ENCODE peak calls at places on chromosome 16, in five cellular contexts. I, D, V, X and T are unnamed samples.

GRCh38 chr16:8858994-8859912 is 9.6 kb downstream of the CARHSP1 start:
- DNase-seq in I (no peak), D (no peak), V (no peak), X (no peak), T (no peak)

GRCh38 chr16:88917146-88917914 is 50.9 kb upstream of the PABPN1L start:
- DNase-seq in I (no peak), D (no peak), V (no peak), X (no peak), T (no peak)

GRCh38 chr16:89538286-89538685 is 22.2 kb upstream of the RPL13 start:
- DNase-seq in I (no peak), D (no peak), V (no peak), X (no peak), T (no peak)

GRCh38 chr16:57186630-57187507 is 740 bp downstream of the RSPRY1 start:
- DNase-seq in I (no peak), D (no peak), V (peak), X (no peak), T (peak)

GRCh38 chr16:79372504-79373184 is 227.9 kb downstream of the MAF start:
- DNase-seq in I (no peak), D (peak), V (no peak), X (no peak), T (no peak)

GRCh38 chr16:89290887-89291286 is 73.4 kb downstream of the ZNF778 start:
- DNase-seq in I (no peak), D (no peak), V (no peak), X (no peak), T (no peak)

GRCh38 chr16:56603589-56603988 is 4.8 kb upstream of the MT2A start:
- DNase-seq in I (peak), D (no peak), V (no peak), X (no peak), T (peak)

GRCh38 chr16:30458561-30459394 is 13.1 kb upstream of the SEPHS2 start:
- DNase-seq in I (peak), D (no peak), V (no peak), X (no peak), T (peak)

GRCh38 chr16:3009568-3010390 is 2.9 kb upstream of the CLDN9 start:
- DNase-seq in I (peak), D (no peak), V (no peak), X (no peak), T (no peak)

GRCh38 chr16:21101631-21102420 is 48.8 kb downstream of the DNAH3 start:
- DNase-seq in I (peak), D (no peak), V (no peak), X (no peak), T (peak)

GRCh38 chr16:54143934-54144333 is 142.7 kb downstream of the IRX3 start:
- DNase-seq in I (no peak), D (no peak), V (no peak), X (no peak), T (peak)

GRCh38 chr16:86016201-86016965 is 117.4 kb downstream of the IRF8 start:
- DNase-seq in I (no peak), D (peak), V (peak), X (peak), T (peak)

GRCh38 chr16:6066601-6067000 is 969.0 kb upstream of the EEF2KMT start:
- DNase-seq in I (no peak), D (no peak), V (no peak), X (no peak), T (no peak)

GRCh38 chr16:30903596-30903995 is 7.2 kb downstream of the CTF1 start:
- DNase-seq in I (no peak), D (no peak), V (no peak), X (no peak), T (peak)

GRCh38 chr16:21708533-21709115 is 44.9 kb downstream of the OTOA start:
- DNase-seq in I (peak), D (peak), V (peak), X (peak), T (peak)

GRCh38 chr16:85396879-85397871 is 215.9 kb upstream of the GSE1 start:
- DNase-seq in I (no peak), D (no peak), V (no peak), X (no peak), T (peak)

GRCh38 chr16:12119562-12119961 is 143.0 kb downstream of the SNX29 start:
- DNase-seq in I (peak), D (no peak), V (no peak), X (no peak), T (no peak)

GRCh38 chr16:88451586-88452484 is 1.2 kb upstream of the ZFPM1 start:
- DNase-seq in I (no peak), D (no peak), V (no peak), X (no peak), T (peak)

GRCh38 chr16:75566889-75567255 is 693 bp downstream of the GABARAPL2 start:
- DNase-seq in I (no peak), D (no peak), V (no peak), X (no peak), T (peak)

GRCh38 chr16:13254998-13255614 is 353.7 kb downstream of the SHISA9 start:
- DNase-seq in I (no peak), D (no peak), V (no peak), X (no peak), T (no peak)

DNA sequence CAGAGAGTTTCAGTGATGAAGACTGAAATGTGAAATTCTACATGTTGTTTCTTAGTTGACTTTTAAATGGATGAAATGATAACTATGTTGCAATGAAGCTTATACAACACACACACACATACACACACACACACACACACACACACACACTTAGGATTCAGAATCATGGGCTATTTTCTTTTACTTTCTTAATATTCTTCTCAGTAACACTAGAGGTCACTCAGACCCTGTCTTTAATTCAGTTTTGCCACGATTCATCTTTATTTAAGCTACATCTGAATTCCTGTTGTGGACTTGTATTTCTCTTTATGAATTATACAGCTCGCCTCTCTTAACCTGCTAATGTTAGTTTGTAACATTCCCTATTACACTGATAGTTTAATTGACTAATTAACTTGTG is 109.6 kb upstream of the GOT2 start:
- DNase-seq in I (no peak), D (no peak), V (no peak), X (no peak), T (no peak)
- TF ChIP-seq CTCF in I (no peak), D (peak), V (peak), X (no peak), T (peak)

GRCh38 chr16:52068447-52069074 is 478.4 kb downstream of the TOX3 start:
- DNase-seq in I (peak), D (no peak), V (peak), X (no peak), T (no peak)
- TF ChIP-seq CTCF in I (peak), D (peak), V (peak), X (no peak), T (peak)

GRCh38 chr16:23152386-23153178 is 3.3 kb upstream of the USP31 start:
- DNase-seq in I (no peak), D (no peak), V (no peak), X (no peak), T (no peak)

GRCh38 chr16:23156110-23156509 is 6.9 kb upstream of the USP31 start:
- DNase-seq in I (no peak), D (no peak), V (no peak), X (no peak), T (no peak)

GRCh38 chr16:23158114-23158513 is 8.9 kb upstream of the USP31 start:
- DNase-seq in I (no peak), D (no peak), V (no peak), X (no peak), T (no peak)

GRCh38 chr16:23156946-23157460 is 7.8 kb upstream of the USP31 start:
- DNase-seq in I (no peak), D (no peak), V (no peak), X (no peak), T (no peak)

DNA sequence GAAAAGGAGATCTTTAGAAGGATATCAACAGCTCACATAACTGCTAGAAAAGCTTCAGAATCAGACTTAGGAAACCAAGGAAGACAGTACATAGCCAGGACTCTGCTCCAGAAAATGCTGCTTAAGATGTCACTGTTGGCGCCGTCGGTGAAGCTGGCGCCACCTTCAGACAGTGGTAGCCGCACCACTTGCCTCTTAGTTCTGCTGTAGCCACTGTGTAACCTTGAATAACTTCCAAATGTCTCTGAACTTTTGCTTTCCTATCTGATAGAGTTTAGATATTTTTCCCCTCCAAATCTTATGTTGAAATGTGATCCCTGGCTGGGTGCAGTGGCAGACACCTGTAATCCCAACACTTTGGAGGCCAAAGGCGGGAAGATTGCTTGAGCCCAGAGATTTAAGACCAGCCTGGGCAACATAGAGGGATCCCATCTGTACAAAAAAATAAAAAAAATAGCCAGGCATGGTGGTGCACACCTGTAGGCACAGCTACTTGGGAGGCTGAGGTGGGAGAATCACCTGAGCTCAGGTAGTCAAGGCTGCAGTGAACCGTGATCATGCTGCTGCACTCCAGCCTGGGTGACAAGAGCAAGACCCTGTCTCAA is 6.3 kb upstream of the USP31 start:
- DNase-seq in I (peak), D (no peak), V (no peak), X (no peak), T (no peak)
- TF ChIP-seq CTCF in I (peak), D (peak), V (peak), X (peak), T (peak)

DNA sequence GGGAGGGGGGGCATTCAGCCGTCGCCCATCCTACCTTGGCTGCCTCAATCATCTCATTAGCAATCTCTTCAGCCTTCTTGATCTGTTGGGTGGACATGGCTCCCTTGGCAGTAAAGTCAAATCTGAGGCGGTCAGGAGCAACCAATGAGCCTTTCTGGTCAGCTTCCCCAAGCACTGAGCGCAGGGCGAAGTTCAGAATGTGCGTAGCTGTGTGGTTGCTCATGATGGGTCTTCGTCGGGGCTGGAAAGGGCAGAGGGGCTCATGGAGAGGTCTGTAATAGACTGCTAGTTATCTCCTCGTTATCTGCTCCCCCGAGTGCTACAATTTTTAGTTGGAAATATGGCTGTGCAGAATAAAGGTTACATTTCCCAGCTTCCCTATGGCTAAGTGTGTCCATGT is 7.2 kb upstream of the EXOSC6 start:
- DNase-seq in I (no peak), D (no peak), V (no peak), X (no peak), T (no peak)
- TF ChIP-seq CTCF in I (no peak), D (no peak), V (no peak), X (no peak), T (no peak)

GRCh38 chr16:84271866-84272265 is 22.8 kb upstream of the WFDC1 start:
- DNase-seq in I (no peak), D (no peak), V (no peak), X (no peak), T (no peak)
- TF ChIP-seq CTCF in I (no peak), D (no peak), V (no peak), X (no peak), T (no peak)

DNA sequence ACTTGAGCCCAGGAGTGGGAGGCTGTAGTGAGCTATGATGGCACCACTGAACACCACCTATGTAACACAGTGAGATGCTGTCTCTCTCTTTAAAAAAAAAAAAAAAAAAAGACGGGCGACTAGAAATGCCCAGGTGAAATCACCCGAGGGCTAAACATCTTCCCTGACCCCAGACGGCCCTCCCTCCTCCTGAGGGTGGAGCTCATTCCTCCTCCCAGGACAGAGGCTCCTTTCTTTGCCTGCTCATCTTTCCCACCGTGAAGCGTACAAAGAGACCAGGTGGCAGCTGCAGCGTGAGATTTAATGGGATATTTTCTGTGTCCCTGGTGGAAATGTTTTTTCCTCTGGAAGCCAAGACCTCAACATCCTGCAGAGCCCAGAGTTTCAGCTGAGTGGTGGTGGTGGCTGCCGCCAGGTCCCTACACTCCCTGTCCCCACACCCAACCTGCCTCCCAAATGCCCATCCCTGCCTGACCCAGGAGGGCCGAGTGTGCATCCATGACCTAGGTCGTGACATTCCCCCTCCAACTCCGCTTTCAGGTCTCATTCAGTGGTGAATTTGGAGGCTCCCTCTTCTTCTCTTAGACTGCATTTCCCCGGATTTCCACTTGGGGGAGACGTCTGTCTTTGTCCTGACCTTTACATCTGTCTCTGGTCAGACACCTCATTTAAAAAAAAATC is 14.4 kb upstream of the GPRC5B start:
- DNase-seq in I (peak), D (no peak), V (peak), X (peak), T (peak)
- TF ChIP-seq CTCF in I (peak), D (peak), V (peak), X (peak), T (peak)

GRCh38 chr16:67199011-67199807 is at the start of gene ELMO3:
- DNase-seq in I (peak), D (no peak), V (no peak), X (no peak), T (no peak)

GRCh38 chr16:67197704-67198103 is 1.2 kb upstream of the ELMO3 start:
- DNase-seq in I (no peak), D (no peak), V (no peak), X (no peak), T (no peak)

GRCh38 chr16:67199808-67200198 is 872 bp downstream of the ELMO3 start:
- DNase-seq in I (no peak), D (no peak), V (no peak), X (no peak), T (no peak)

GRCh38 chr16:67196881-67197280 is 2.0 kb upstream of the ELMO3 start:
- DNase-seq in I (no peak), D (no peak), V (no peak), X (no peak), T (no peak)

GRCh38 chr16:67198238-67198734 is 645 bp upstream of the ELMO3 start:
- DNase-seq in I (peak), D (no peak), V (no peak), X (no peak), T (peak)
- TF ChIP-seq CTCF in I (peak), D (peak), V (peak), X (peak), T (peak)

GRCh38 chr16:81451753-81452680 is 7.4 kb downstream of the CMIP start:
- DNase-seq in I (no peak), D (no peak), V (no peak), X (no peak), T (peak)
- TF ChIP-seq CTCF in I (no peak), D (no peak), V (no peak), X (no peak), T (no peak)